ENCODE peak calls at places on chromosomes 13 and 19, in four cellular contexts. P is SK-N-SH, G is GM23338, C is neural progenitor cell. L is an unnamed sample.

GRCh38 chr13:46160474-46161066 is 21.4 kb downstream of the LCP1 start:
- DNase-seq in C (peak; percentile 53), G (peak; percentile 79), P (peak; percentile 75), L (peak; percentile 87)

GRCh38 chr13:43487459-43487858 is 299.3 kb downstream of the ENOX1 start:
- DNase-seq in P (peak; percentile 21), C (no peak), G (no peak), L (no peak)

GRCh38 chr19:8306235-8307054 is 1.7 kb downstream of the CD320 start:
- DNase-seq in G (no peak), P (no peak), C (no peak), L (no peak)

GRCh38 chr13:48727252-48728011 is 73.7 kb downstream of the CYSLTR2 start:
- DNase-seq in G (no peak), P (no peak), C (no peak), L (no peak)

GRCh38 chr19:16143399-16144215 is at the start of gene HSH2D:
- DNase-seq in C (no peak), G (peak; percentile 86), P (no peak), L (peak; percentile 96)

GRCh38 chr13:46962286-46962941 is 65.6 kb upstream of the HTR2A start:
- DNase-seq in P (no peak), G (peak; percentile 62), C (peak; percentile 50), L (no peak)

GRCh38 chr19:46442808-46443450 is 14.2 kb upstream of the PNMA8C start:
- DNase-seq in C (no peak), G (no peak), P (no peak), L (no peak)

GRCh38 chr19:46571495-46571894 is 29.6 kb upstream of the CALM3 start:
- DNase-seq in C (peak; percentile 72), G (peak; percentile 91), P (peak; percentile 63), L (no peak)

GRCh38 chr19:42028304-42029216 is 34.5 kb upstream of the ATP1A3 start:
- DNase-seq in G (peak; percentile 85), C (peak; percentile 69), P (peak; percentile 65), L (no peak)

GRCh38 chr19:46015080-46015960 is 7.5 kb downstream of the PGLYRP1 start:
- DNase-seq in P (peak; percentile 93), G (peak; percentile 96), C (peak; percentile 96), L (peak; percentile 75)

GRCh38 chr19:41997851-41998229 is 3.8 kb upstream of the ATP1A3 start:
- DNase-seq in P (peak; percentile 87), C (no peak), G (peak; percentile 76), L (no peak)

GRCh38 chr13:79989251-79989661 is 351.7 kb downstream of the SPRY2 start:
- DNase-seq in P (no peak), C (no peak), G (no peak), L (no peak)

GRCh38 chr13:98829541-98829940 is 77.1 kb upstream of the SLC15A1 start:
- DNase-seq in G (no peak), C (no peak), P (no peak), L (no peak)

GRCh38 chr19:17220207-17220758 is 5.1 kb downstream of the USE1 start:
- DNase-seq in G (no peak), P (no peak), C (no peak), L (no peak)

GRCh38 chr13:31920301-31920818 is 111.2 kb upstream of the FRY start:
- DNase-seq in G (no peak), C (no peak), P (no peak), L (no peak)

GRCh38 chr19:2540646-2541454 is 64.9 kb downstream of the GADD45B start:
- DNase-seq in C (peak; percentile 98), P (no peak), G (peak; percentile 99), L (no peak)

GRCh38 chr13:30105381-30105780 is 202.0 kb downstream of the KATNAL1 start:
- DNase-seq in C (peak; percentile 50), P (no peak), G (peak; percentile 41), L (no peak)

GRCh38 chr19:27774827-27775226 is 1438.1 kb downstream of the UQCRFS1 start:
- DNase-seq in P (no peak), G (peak; percentile 63), C (no peak), L (peak; percentile 31)

GRCh38 chr13:100059827-100060226 is 29.1 kb upstream of the PCCA start:
- DNase-seq in G (no peak), C (no peak), P (no peak), L (no peak)
- H3K4me3 ChIP-seq in G (no peak overlapping the region), C (no peak overlapping the region), P (no peak overlapping the region), L (no peak overlapping the region)

GRCh38 chr13:40981361-40981760 is 37.8 kb downstream of the ELF1 start:
- DNase-seq in G (no peak), C (no peak), P (no peak), L (no peak)

GRCh38 chr13:40980466-40980865 is 38.6 kb downstream of the ELF1 start:
- DNase-seq in C (no peak), G (no peak), P (no peak), L (peak; percentile 70)

GRCh38 chr13:40983269-40983668 is 35.8 kb downstream of the ELF1 start:
- DNase-seq in P (no peak), G (no peak), C (no peak), L (no peak)

GRCh38 chr13:40982772-40983171 is 36.3 kb downstream of the ELF1 start:
- DNase-seq in C (no peak), P (peak; percentile 38), G (no peak), L (peak; percentile 86)

DNA sequence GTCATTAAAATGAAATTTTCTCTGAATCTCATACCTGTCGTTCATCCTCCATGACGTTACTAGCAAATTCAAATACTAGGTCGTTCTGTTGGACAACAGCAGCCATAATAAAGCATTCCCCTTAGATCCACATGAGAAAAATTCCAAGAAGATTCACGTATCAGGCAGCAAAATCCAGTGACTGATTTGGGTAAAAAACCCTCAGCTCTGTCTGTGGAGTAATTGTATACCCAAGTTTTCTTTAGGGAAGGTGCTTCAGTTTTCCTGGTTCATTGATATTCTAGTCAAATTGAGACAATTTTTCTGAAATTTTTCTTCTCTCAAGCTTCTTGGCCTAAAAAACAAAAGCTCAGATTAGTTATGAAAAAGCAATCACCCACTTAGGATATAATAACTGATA is 37.2 kb downstream of the ELF1 start:
- DNase-seq in P (no peak), G (no peak), C (no peak), L (no peak)
- H3K4me3 ChIP-seq in P (no peak overlapping the region), G (no peak overlapping the region), C (no peak overlapping the region), L (peak overlapping the region; percentile 100)

DNA sequence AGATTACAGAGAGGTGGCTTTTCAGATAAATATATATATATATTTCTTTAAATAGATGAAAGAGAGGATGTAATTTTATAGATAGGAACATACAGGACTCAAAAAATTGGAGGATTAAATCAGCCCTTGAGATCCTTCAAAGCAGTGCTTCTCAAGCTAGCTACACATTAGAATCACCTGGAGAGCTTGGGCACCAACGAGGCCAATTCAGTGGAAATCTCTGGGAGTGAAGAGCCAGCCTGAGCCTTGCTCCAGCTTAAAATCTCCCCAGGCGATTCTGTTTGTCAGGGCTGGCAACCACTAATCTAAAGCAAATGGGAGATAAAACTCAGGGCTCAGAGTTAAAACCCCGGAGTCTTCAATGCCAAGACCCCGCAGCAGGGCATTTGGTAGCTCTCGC is 15.0 kb upstream of the CLN5 start:
- DNase-seq in C (no peak), G (no peak), P (peak; percentile 58), L (no peak)
- H3K4me3 ChIP-seq in C (no peak overlapping the region), G (no peak overlapping the region), P (no peak overlapping the region), L (no peak overlapping the region)

GRCh38 chr13:18232298-18232993 is 949.2 kb downstream of the TUBA3C start:
- DNase-seq in P (no peak), G (no peak), C (no peak), L (no peak)
- H3K4me3 ChIP-seq in P (no peak overlapping the region), G (no peak overlapping the region), C (no peak overlapping the region), L (no peak overlapping the region)

DNA sequence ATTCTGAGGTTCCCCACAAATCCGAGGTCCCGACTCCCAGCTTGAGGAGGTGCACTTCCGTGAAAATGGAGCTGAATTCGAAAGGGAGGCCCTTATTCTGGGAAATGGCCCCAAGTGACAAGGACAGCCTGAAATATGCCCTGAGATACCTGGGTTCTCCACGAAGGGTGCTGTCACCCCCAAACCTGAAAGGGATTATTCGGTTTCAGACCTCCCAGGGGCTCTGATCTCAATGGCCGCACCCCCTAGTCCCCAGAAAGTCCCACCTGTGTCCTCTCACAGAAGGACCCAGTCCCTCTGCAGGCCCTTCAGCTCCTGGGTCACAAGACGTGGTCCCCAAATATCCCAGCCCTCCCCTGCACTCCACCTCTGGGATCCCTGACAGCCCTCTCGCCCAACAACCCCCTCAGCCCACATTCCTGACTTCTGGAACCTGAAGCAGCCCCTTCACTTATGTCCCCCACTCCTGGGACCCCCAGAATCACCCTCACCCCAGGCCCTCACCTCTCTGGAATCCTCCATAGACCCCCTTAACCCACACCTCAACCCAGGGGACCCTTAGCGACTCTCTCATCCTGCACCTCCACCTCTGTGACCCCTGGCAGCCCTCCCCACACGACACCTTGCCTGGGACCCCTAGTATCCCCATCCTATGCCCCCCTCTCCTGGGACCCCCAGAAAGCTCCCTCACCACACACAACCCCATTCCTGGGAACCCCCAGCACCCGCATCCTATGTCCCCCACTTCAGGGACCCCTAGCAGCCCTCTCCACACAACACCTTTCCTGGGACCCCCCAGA is 597 bp downstream of the SYNGR4 start:
- DNase-seq in C (no peak), P (no peak), G (no peak), L (no peak)
- H3K4me3 ChIP-seq in C (no peak overlapping the region), P (peak overlapping the region; percentile 62), G (peak overlapping the region; percentile 58), L (peak overlapping the region; percentile 63)

L was measured in CD4-positive, CD25-positive, alpha-beta regulatory T cell.